ENCODE peak calls at places on chromosomes 5 and 9, in eight cellular contexts. C is CD8-positive, alpha-beta T cell; W is fibroblast of lung; P is heart left ventricle; A is thoracic aorta; R is hepatocyte; Y is heart right ventricle; U is SK-N-SH. H is an unnamed sample.
A peak's percentile ranks its signal among the peaks of the same experiment; 100 is the strongest.

GRCh38 chr5:137320056-137321045 is 178.8 kb downstream of the SPOCK1 start:
- DNase-seq in R (peak; percentile 71), Y (peak; percentile 26), P (no peak), W (peak; percentile 75), U (peak; percentile 68), A (no peak), C (no peak), H (no peak)

GRCh38 chr5:173602423-173602822 is 14.0 kb downstream of the BOD1 start:
- DNase-seq in C (no peak), Y (no peak), P (no peak), U (no peak), R (peak; percentile 44), W (peak; percentile 92), A (no peak), H (no peak)

GRCh38 chr5:16809816-16810502 is 126.1 kb downstream of the MYO10 start:
- DNase-seq in P (no peak), Y (peak; percentile 11), C (no peak), U (no peak), W (peak; percentile 91), A (no peak), R (no peak), H (no peak)

GRCh38 chr9:8365029-8365428 is 565.5 kb upstream of the DMAC1 start:
- DNase-seq in P (no peak), A (no peak), W (peak; percentile 89), Y (no peak), U (no peak), R (peak; percentile 47), C (no peak), H (no peak)

GRCh38 chr9:78903581-78903980 is 606.7 kb downstream of the PSAT1 start:
- DNase-seq in Y (no peak), A (no peak), R (no peak), W (no peak), U (no peak), C (no peak), P (no peak), H (no peak)

GRCh38 chr5:132641241-132641723 is 16.7 kb upstream of the IL13 start:
- DNase-seq in A (no peak), C (no peak), Y (no peak), P (no peak), R (no peak), W (no peak), U (no peak), H (no peak)

GRCh38 chr9:125378778-125379177 is 117.2 kb downstream of the GAPVD1 start:
- DNase-seq in Y (no peak), C (no peak), P (no peak), W (no peak), U (no peak), R (no peak), A (no peak), H (no peak)

GRCh38 chr5:135308752-135309151 is 90.3 kb downstream of the MACROH2A1 start:
- DNase-seq in U (no peak), W (peak; percentile 71), A (no peak), Y (no peak), P (no peak), C (no peak), R (peak; percentile 63), H (peak; percentile 41)

GRCh38 chr9:109181284-109181683 is 14.2 kb upstream of the FRRS1L start:
- DNase-seq in Y (no peak), U (no peak), A (no peak), R (no peak), C (no peak), P (no peak), W (no peak), H (no peak)

GRCh38 chr5:132500931-132501628 is 10.5 kb upstream of the IRF1 start:
- DNase-seq in W (peak; percentile 40), U (peak; percentile 82), P (peak; percentile 69), C (peak; percentile 49), A (no peak), Y (peak; percentile 73), R (peak; percentile 88), H (no peak)

GRCh38 chr5:167721926-167722440 is 569.5 kb upstream of the WWC1 start:
- DNase-seq in U (peak; percentile 16), A (no peak), R (no peak), P (no peak), C (no peak), Y (no peak), W (no peak), H (no peak)

GRCh38 chr5:132389453-132390286 is 20.2 kb downstream of the SLC22A5 start:
- DNase-seq in P (peak; percentile 78), Y (no peak), U (no peak), R (peak; percentile 90), C (no peak), A (peak; percentile 72), W (peak; percentile 100), H (peak; percentile 94)

GRCh38 chr9:91900057-91900816 is 49.8 kb downstream of the ROR2 start:
- DNase-seq in R (peak; percentile 52), A (no peak), W (no peak), P (no peak), C (no peak), U (peak; percentile 86), Y (no peak), H (no peak)

GRCh38 chr9:137298983-137299521 is 3.0 kb downstream of the NRARP start:
- DNase-seq in P (no peak), Y (no peak), C (no peak), U (no peak), A (no peak), R (no peak), W (no peak), H (no peak)

GRCh38 chr5:170809551-170809950 is 26.0 kb downstream of the GABRP start:
- DNase-seq in W (peak; percentile 56), C (no peak), P (no peak), Y (no peak), R (peak; percentile 67), U (peak; percentile 41), A (no peak), H (peak; percentile 10)

GRCh38 chr9:126561582-126561981 is 52.1 kb upstream of the LMX1B start:
- DNase-seq in W (no peak), P (no peak), Y (no peak), R (no peak), A (no peak), U (no peak), C (no peak), H (no peak)

GRCh38 chr9:112037281-112038016 is 137.6 kb downstream of the SUSD1 start:
- DNase-seq in A (no peak), Y (no peak), U (no peak), W (peak; percentile 88), R (no peak), P (no peak), C (peak; percentile 29), H (no peak)

GRCh38 chr5:91937121-91937520 is 554.0 kb upstream of the ARRDC3 start:
- DNase-seq in A (no peak), W (peak; percentile 19), R (no peak), P (no peak), C (no peak), U (no peak), Y (no peak), H (peak; percentile 40)

GRCh38 chr9:11871832-11872231 is 821.4 kb upstream of the TYRP1 start:
- DNase-seq in P (no peak), Y (no peak), C (no peak), A (no peak), U (no peak), R (no peak), W (no peak), H (no peak)

GRCh38 chr5:65141487-65141886 is 340.2 kb downstream of the ADAMTS6 start:
- DNase-seq in A (no peak), C (no peak), R (no peak), Y (no peak), P (no peak), W (peak; percentile 51), U (no peak), H (no peak)

GRCh38 chr9:21728781-21729180 is 73.7 kb upstream of the MTAP start:
- DNase-seq in A (no peak), P (no peak), Y (no peak), R (no peak), U (no peak), C (no peak), W (peak; percentile 97), H (no peak)

GRCh38 chr9:114719290-114719689 is 37.3 kb upstream of the TEX48 start:
- DNase-seq in P (no peak), W (peak; percentile 33), C (no peak), R (no peak), Y (no peak), U (no peak), A (no peak), H (no peak)

GRCh38 chr5:74316064-74316586 is 324.4 kb downstream of the ENC1 start:
- DNase-seq in C (no peak), U (peak; percentile 34), Y (no peak), R (peak; percentile 73), W (peak; percentile 99), A (peak; percentile 76), P (no peak), H (peak; percentile 95)
- H3K4me3 ChIP-seq in C (no peak overlapping the region), U (no peak overlapping the region), Y (no peak overlapping the region), R (no peak overlapping the region), W (no peak overlapping the region), A (no peak overlapping the region), P (no peak overlapping the region), H (no peak overlapping the region)

DNA sequence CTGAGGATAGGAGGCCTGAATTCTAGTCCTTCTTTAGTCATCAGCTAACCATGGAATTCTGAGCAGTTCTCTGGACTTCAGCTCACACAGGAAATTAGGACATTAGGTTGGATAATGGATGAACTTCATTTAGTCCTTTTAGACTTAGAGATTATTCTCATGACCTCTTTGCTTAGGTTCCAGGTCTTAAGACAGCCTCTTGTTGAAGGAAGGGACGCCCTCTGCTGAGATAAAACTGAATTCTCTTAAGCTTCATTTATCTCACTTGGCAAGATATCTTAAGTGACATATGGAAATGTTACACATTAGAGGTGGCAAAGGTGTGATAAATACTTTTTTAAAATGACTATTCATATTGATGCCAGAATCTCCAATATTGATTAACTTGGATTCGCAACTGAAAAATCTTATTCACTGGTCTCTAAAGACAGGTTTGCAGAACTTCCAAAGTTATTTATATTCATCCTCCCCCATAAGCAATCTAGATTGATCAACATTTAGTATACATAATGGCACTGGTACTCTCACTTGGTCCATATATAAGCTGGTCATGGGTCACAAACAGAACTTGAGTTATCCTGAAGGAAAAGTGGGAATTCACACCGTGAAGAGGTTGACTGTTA is 16.9 kb upstream of the ZNF366 start:
- DNase-seq in Y (no peak), U (no peak), A (no peak), R (peak; percentile 68), P (no peak), C (no peak), W (peak; percentile 80), H (peak; percentile 39)
- TF ChIP-seq CTCF in Y (peak; percentile 86), U (peak; percentile 72), A (peak; percentile 44), R (peak; percentile 66), P (peak; percentile 59), C (no peak), W (peak; percentile 59), H (peak; percentile 75)

GRCh38 chr5:143354025-143354424 is 49.5 kb downstream of the NR3C1 start:
- DNase-seq in Y (no peak), U (no peak), P (no peak), R (no peak), W (peak; percentile 76), A (no peak), C (no peak), H (no peak)
- H3K4me3 ChIP-seq in Y (no peak overlapping the region), U (no peak overlapping the region), P (no peak overlapping the region), R (no peak overlapping the region), W (no peak overlapping the region), A (no peak overlapping the region), C (peak overlapping the region; percentile 1), H (no peak overlapping the region)

DNA sequence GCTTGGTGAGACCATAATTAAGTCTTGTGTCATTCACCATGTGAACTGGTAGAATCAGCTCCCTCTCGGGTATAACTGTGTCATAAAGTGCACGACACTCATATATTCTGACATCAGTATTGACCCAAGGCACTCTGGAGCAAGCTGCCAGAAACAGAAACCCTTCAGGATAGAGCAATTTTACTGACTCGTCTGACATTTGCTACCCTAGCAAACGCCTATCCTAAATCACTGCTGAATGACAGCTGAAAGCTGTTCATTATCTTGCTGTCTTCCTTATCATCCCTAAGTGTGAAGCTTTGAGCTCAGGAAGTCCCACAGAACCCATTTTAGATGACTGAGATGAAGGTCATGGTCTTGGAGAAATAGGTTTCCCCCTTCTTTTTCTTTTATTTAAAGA is 27.8 kb downstream of the PTCH1 start:
- DNase-seq in Y (no peak), A (no peak), C (no peak), W (no peak), U (no peak), P (no peak), R (no peak), H (no peak)
- TF ChIP-seq CTCF in Y (no peak), A (no peak), C (no peak), W (no peak), U (no peak), P (no peak), R (no peak), H (no peak)

H was measured in epithelial cell of proximal tubule.